ENCODE peak calls at places on chromosomes 7 and 10, in nine cellular contexts. V, L, R, B, T, W, D, K and Z are unnamed samples.
A peak's percentile ranks its signal among the peaks of the same experiment; 100 is the strongest.

GRCh38 chr7:100545636-100546128 is 6.7 kb downstream of the AGFG2 start:
- DNase-seq in T (peak; percentile 60), B (peak; percentile 91), D (peak; percentile 48), L (peak; percentile 79), K (no peak), W (peak; percentile 75), R (peak; percentile 91), V (peak; percentile 48), Z (no peak)

GRCh38 chr10:4717670-4718069 is 108.3 kb upstream of the AKR1E2 start:
- DNase-seq in W (no peak), V (no peak), T (no peak), B (no peak), R (no peak), L (no peak), K (no peak), D (no peak), Z (no peak)

GRCh38 chr7:4642468-4643203 is 39.5 kb upstream of the FOXK1 start:
- DNase-seq in V (no peak), W (peak; percentile 31), K (no peak), R (no peak), L (no peak), T (no peak), B (no peak), D (no peak), Z (no peak)

GRCh38 chr10:119343001-119343601 is 135.7 kb downstream of the GRK5 start:
- DNase-seq in W (no peak), B (no peak), D (no peak), K (no peak), T (no peak), R (no peak), V (no peak), L (no peak), Z (no peak)

GRCh38 chr10:95221124-95221523 is 27.1 kb downstream of the ACSM6 start:
- DNase-seq in L (no peak), V (no peak), K (no peak), B (peak; percentile 65), T (no peak), R (no peak), D (no peak), W (no peak), Z (no peak)

GRCh38 chr7:73892003-73892975 is 31.3 kb downstream of the TMEM270 start:
- DNase-seq in K (no peak), W (peak; percentile 40), V (no peak), R (peak; percentile 77), T (no peak), D (peak; percentile 44), B (no peak), L (peak; percentile 15), Z (no peak)

GRCh38 chr10:128068398-128069285 is 57.6 kb downstream of the MKI67 start:
- DNase-seq in L (no peak), V (no peak), D (no peak), T (peak; percentile 39), K (no peak), B (no peak), W (no peak), R (no peak), Z (no peak)

GRCh38 chr7:75658802-75659201 is 79.9 kb downstream of the HIP1 start:
- DNase-seq in B (no peak), L (no peak), R (no peak), V (no peak), K (no peak), T (no peak), D (no peak), W (no peak), Z (no peak)

GRCh38 chr7:18896343-18896975 is 221.0 kb downstream of the TWIST1 start:
- DNase-seq in L (no peak), W (no peak), D (no peak), B (no peak), R (no peak), V (no peak), K (no peak), T (no peak), Z (no peak)

GRCh38 chr7:87370660-87371180 is 25.3 kb downstream of the CROT start:
- DNase-seq in V (no peak), B (peak; percentile 35), T (no peak), R (peak; percentile 63), W (peak; percentile 59), L (no peak), K (no peak), D (no peak), Z (no peak)

GRCh38 chr7:38291650-38292049 is 18.2 kb upstream of the TARP start:
- DNase-seq in B (no peak), V (no peak), D (no peak), W (no peak), K (no peak), R (no peak), L (no peak), T (no peak), Z (no peak)

GRCh38 chr10:104267721-104268690 is 978 bp upstream of the GSTO2 start:
- DNase-seq in D (no peak), T (no peak), V (no peak), L (no peak), R (peak; percentile 41), K (no peak), W (no peak), B (no peak), Z (no peak)

GRCh38 chr10:104264783-104265182 is 4.2 kb upstream of the GSTO2 start:
- DNase-seq in B (no peak), R (no peak), D (no peak), W (no peak), K (no peak), V (no peak), L (no peak), T (no peak), Z (no peak)

GRCh38 chr10:104273899-104274575 is 5.1 kb downstream of the GSTO2 start:
- DNase-seq in T (no peak), D (no peak), W (no peak), K (no peak), B (no peak), R (peak; percentile 24), V (no peak), L (no peak), Z (no peak)

GRCh38 chr10:104273291-104273690 is 4.3 kb downstream of the GSTO2 start:
- DNase-seq in W (no peak), V (no peak), L (no peak), R (no peak), T (no peak), B (no peak), D (no peak), K (no peak), Z (no peak)

DNA sequence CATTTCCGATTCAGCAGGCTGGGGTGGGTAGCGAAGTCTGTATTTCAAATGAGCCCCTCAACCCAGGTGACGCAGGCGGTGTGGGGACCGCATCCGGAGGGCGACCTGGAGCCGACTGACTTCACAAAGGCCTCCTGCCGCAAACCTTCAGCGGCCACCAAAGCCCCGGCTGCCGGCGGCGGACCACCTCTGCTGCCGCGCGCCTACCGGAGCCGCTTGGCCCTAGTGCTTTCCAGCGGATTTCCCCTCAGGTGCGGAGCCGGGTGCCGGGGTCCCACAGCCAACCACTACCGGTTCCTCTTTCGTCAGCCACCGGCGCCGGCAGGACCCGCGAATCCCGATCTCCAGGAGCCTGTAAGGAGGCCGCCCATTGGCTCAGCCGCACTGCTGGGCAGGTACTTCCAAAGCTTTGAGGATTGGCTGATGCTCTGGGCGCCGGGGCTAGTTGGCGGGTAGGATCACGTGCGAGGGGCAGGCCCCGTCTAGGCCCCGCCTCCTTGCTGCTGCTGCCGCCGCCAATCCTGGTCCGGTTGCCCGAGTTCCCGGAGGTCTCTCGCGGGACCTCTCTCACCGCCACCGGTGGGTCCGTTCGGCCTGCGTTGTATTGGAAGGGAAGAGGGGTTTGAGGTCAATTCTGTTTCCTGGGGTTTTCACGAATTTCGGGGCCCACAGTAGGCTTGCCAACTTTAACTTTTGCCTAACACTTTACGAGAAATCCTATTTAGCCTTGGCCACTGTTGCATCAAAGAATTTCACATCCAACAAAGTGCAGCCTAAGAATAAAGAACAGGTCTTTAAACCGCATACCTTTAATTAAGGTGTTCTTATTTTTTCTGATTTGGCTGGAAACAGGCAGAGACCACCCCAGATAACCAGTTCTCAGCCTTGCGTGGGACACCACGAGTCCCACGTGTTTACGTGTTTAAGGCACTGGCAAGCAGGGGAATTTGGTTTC is at the start of gene GSTO2:
- DNase-seq in V (peak; percentile 96), K (peak; percentile 92), R (peak; percentile 97), D (peak; percentile 98), W (no peak), B (peak; percentile 99), L (peak; percentile 96), T (peak; percentile 97), Z (peak; percentile 96)
- TF ChIP-seq CTCF in V (no peak), K (no peak), R (no peak), D (no peak), W (no peak), B (no peak), L (no peak), T (no peak), Z (no peak)

GRCh38 chr7:28243861-28244260 is 63.3 kb upstream of the JAZF1 start:
- DNase-seq in R (no peak), L (no peak), T (no peak), K (no peak), B (no peak), D (no peak), V (no peak), W (no peak), Z (no peak)

GRCh38 chr7:28240466-28240865 is 59.9 kb upstream of the JAZF1 start:
- DNase-seq in W (no peak), V (no peak), R (no peak), B (no peak), L (no peak), K (no peak), D (no peak), T (no peak), Z (no peak)

GRCh38 chr7:28239823-28240204 is 59.2 kb upstream of the JAZF1 start:
- DNase-seq in D (no peak), B (no peak), T (no peak), R (no peak), W (no peak), L (no peak), V (no peak), K (no peak), Z (no peak)

GRCh38 chr7:28245108-28245868 is 64.7 kb upstream of the JAZF1 start:
- DNase-seq in W (no peak), K (no peak), R (peak; percentile 30), L (no peak), D (no peak), T (no peak), V (no peak), B (no peak), Z (no peak)
- TF ChIP-seq CTCF in W (no peak), K (no peak), R (no peak), L (no peak), D (no peak), T (no peak), V (no peak), B (no peak), Z (no peak)

GRCh38 chr7:36047254-36047653 is 105.8 kb upstream of the EEPD1 start:
- DNase-seq in R (no peak), V (no peak), K (no peak), T (no peak), B (peak; percentile 27), D (peak; percentile 31), W (peak; percentile 9), L (no peak), Z (no peak)
- TF ChIP-seq CTCF in R (peak; percentile 28), V (no peak), K (peak; percentile 22), T (no peak), B (no peak), D (peak; percentile 63), W (peak; percentile 42), L (peak; percentile 15), Z (no peak)

DNA sequence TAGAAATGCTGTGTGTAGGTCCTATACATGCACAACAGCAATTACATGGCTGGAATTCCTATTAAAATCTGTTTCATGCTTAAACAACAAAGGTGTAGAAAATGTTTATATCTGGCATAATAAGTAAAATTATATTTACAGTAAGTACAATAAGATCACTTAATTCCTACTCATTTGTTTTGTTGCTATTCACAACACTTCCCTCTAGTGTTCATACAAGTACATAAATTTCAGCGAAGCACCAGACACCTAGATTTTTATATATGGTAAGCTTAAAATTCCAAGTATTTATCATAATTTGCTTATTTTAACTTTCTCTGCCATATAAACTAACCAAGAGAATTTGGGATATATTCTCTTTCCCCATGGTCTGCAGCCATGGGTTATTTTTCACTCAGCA is 51.8 kb upstream of the ANK3 start:
- DNase-seq in R (peak; percentile 48), L (no peak), W (peak; percentile 23), K (no peak), D (no peak), B (peak; percentile 45), T (no peak), V (no peak), Z (no peak)
- TF ChIP-seq CTCF in R (peak; percentile 44), L (no peak), W (peak; percentile 19), K (peak; percentile 52), D (peak; percentile 34), B (peak; percentile 53), T (peak; percentile 31), V (no peak), Z (no peak)